ENCODE peak calls at places on chromosome 18, in six cellular contexts. K is testis, R is NCI-H1417 treated with DMSO at 0.1 percent for 48 hours, T is fibroblast of the aortic adventitia, P is GM20000, U is germinal center. O is an unnamed sample.

GRCh38 chr18:77478619-77479018 is 229.0 kb downstream of the GALR1 start:
- DNase-seq in U (no peak), T (peak), K (peak), R (no peak), P (no peak), O (no peak)

GRCh38 chr18:681985-682384 is 24.5 kb downstream of the TYMS start:
- DNase-seq in R (no peak), T (no peak), P (no peak), K (no peak), U (no peak), O (no peak)

GRCh38 chr18:58117685-58118403 is 73.8 kb downstream of the NEDD4L start:
- DNase-seq in P (no peak), U (no peak), R (no peak), T (peak), K (peak), O (peak)

GRCh38 chr18:71529708-71530303 is 1014.3 kb downstream of the CBLN2 start:
- DNase-seq in T (peak), R (no peak), U (no peak), K (no peak), P (no peak), O (no peak)

GRCh38 chr18:55487997-55488396 is 100.0 kb downstream of the TCF4 start:
- DNase-seq in K (no peak), P (no peak), R (no peak), U (no peak), T (no peak), O (no peak)

GRCh38 chr18:25896178-25896780 is 194.1 kb downstream of the SS18 start:
- DNase-seq in K (peak), U (peak), R (peak), P (peak), T (peak), O (peak)

GRCh38 chr18:8705280-8705940 is at the start of gene MTCL1:
- DNase-seq in R (no peak), K (peak), T (peak), U (peak), P (peak), O (peak)

GRCh38 chr18:45749918-45750689 is 26.1 kb downstream of the SLC14A1 start:
- DNase-seq in T (no peak), P (no peak), U (no peak), R (no peak), K (no peak), O (no peak)

GRCh38 chr18:74951165-74951760 is 257.7 kb downstream of the PTGR3 start:
- DNase-seq in K (peak), P (peak), R (no peak), T (peak), U (no peak), O (no peak)

GRCh38 chr18:31683106-31683505 is 1.3 kb downstream of the B4GALT6 start:
- DNase-seq in R (no peak), K (no peak), T (no peak), P (no peak), U (no peak), O (no peak)

GRCh38 chr18:12391487-12392136 is 14.6 kb upstream of the AFG3L2 start:
- DNase-seq in R (peak), T (peak), U (peak), P (peak), K (peak), O (peak)

GRCh38 chr18:41842886-41843285 is 112.1 kb upstream of the PIK3C3 start:
- DNase-seq in U (no peak), T (no peak), P (no peak), R (no peak), K (no peak), O (no peak)

GRCh38 chr18:76006151-76006550 is 488.9 kb downstream of the ZNF516 start:
- DNase-seq in P (no peak), U (no peak), R (no peak), T (no peak), K (no peak), O (no peak)

GRCh38 chr18:23967321-23968089 is 47.0 kb upstream of the TTC39C start:
- DNase-seq in T (no peak), R (no peak), K (no peak), U (no peak), P (no peak), O (no peak)

GRCh38 chr18:22689711-22690110 is 243.4 kb upstream of the RBBP8 start:
- DNase-seq in U (no peak), T (no peak), R (no peak), K (no peak), P (no peak), O (no peak)

GRCh38 chr18:12031181-12031580 is 49.9 kb downstream of the IMPA2 start:
- DNase-seq in R (no peak), P (no peak), U (no peak), T (no peak), K (no peak), O (no peak)

GRCh38 chr18:51164327-51165290 is 32.9 kb downstream of the MEX3C start:
- DNase-seq in U (no peak), K (no peak), R (no peak), T (peak), P (no peak), O (no peak)

GRCh38 chr18:63161728-63162195 is 157.8 kb downstream of the BCL2 start:
- DNase-seq in K (peak), T (peak), R (no peak), U (peak), P (peak), O (peak)

GRCh38 chr18:702957-703659 is 9.3 kb downstream of the ENOSF1 start:
- DNase-seq in U (no peak), R (no peak), P (no peak), T (peak), K (no peak), O (no peak)

GRCh38 chr18:33282142-33282541 is 158.4 kb downstream of the CCDC178 start:
- DNase-seq in U (no peak), K (no peak), R (no peak), T (no peak), P (no peak), O (no peak)

GRCh38 chr18:55509631-55510372 is 78.2 kb downstream of the TCF4 start:
- DNase-seq in R (no peak), K (no peak), P (peak), U (peak), T (peak), O (no peak)

GRCh38 chr18:39825485-39825884 is 2129.5 kb upstream of the PIK3C3 start:
- DNase-seq in T (no peak), R (peak), U (no peak), K (no peak), P (no peak), O (no peak)

GRCh38 chr18:26403451-26403850 is 144.9 kb downstream of the KCTD1 start:
- DNase-seq in U (no peak), R (no peak), T (no peak), P (no peak), K (no peak), O (no peak)

GRCh38 chr18:2855560-2856350 is 8.9 kb downstream of the EMILIN2 start:
- DNase-seq in K (no peak), R (no peak), P (no peak), T (no peak), U (no peak), O (no peak)

GRCh38 chr18:4181882-4182568 is 273.1 kb downstream of the DLGAP1 start:
- DNase-seq in P (no peak), U (no peak), K (no peak), R (no peak), T (no peak), O (no peak)

GRCh38 chr18:9792565-9793226 is 84.6 kb downstream of the RAB31 start:
- DNase-seq in P (peak), U (peak), T (no peak), R (no peak), K (no peak), O (peak)

GRCh38 chr18:74499633-74500032 is 3.5 kb downstream of the CNDP2 start:
- DNase-seq in U (peak), K (no peak), P (peak), R (no peak), T (peak), O (no peak)

GRCh38 chr18:12783524-12783923 is 80.7 kb downstream of the PSMG2 start:
- DNase-seq in P (no peak), R (no peak), T (no peak), K (no peak), U (no peak), O (no peak)

GRCh38 chr18:44882163-44882881 is 201.6 kb downstream of the SETBP1 start:
- DNase-seq in U (no peak), P (no peak), K (no peak), T (no peak), R (no peak), O (no peak)

O was measured in BE2C.